ENCODE peak calls at places on chromosomes 11 and 22, in seven cellular contexts. A is AG09309; G is SHP77; W is AG04450; F is stimulated activated CD8-positive, alpha-beta memory T cell treated with anti-CD3 and anti-CD28 coated beads, Interleukin-4, amount 100 ng/mL, for 4 hours; B is iris pigment epithelial cell; Y is ascending aorta. Q is an unnamed sample.

GRCh38 chr22:46027219-46028068 is 50.5 kb upstream of the WNT7B start:
- DNase-seq in A (no peak), G (no peak), W (no peak), F (no peak), B (no peak), Y (peak), Q (peak)

GRCh38 chr11:6443269-6444003 is 2.6 kb upstream of the HPX start:
- DNase-seq in A (no peak), G (peak), W (no peak), F (peak), B (peak), Y (no peak), Q (peak)

GRCh38 chr11:133902506-133902905 is 54.3 kb downstream of the IGSF9B start:
- DNase-seq in A (no peak), G (no peak), W (no peak), F (no peak), B (no peak), Y (no peak), Q (no peak)

GRCh38 chr22:45206233-45206632 is 34.5 kb downstream of the KIAA0930 start:
- DNase-seq in A (no peak), G (no peak), W (no peak), F (no peak), B (no peak), Y (no peak), Q (no peak)

GRCh38 chr22:30882974-30883533 is 85.5 kb downstream of the MORC2 start:
- DNase-seq in A (no peak), G (no peak), W (no peak), F (no peak), B (no peak), Y (no peak), Q (no peak)

GRCh38 chr22:42132457-42132856 is 1.8 kb upstream of the CYP2D6 start:
- DNase-seq in A (no peak), G (no peak), W (no peak), F (no peak), B (no peak), Y (no peak), Q (no peak)

GRCh38 chr11:66302656-66303055 is 11.0 kb downstream of the TMEM151A start:
- DNase-seq in A (no peak), G (no peak), W (no peak), F (no peak), B (no peak), Y (no peak), Q (no peak)

GRCh38 chr22:46657655-46657953 is 37.4 kb downstream of the GRAMD4 start:
- DNase-seq in A (no peak), G (no peak), W (no peak), F (no peak), B (no peak), Y (no peak), Q (no peak)

GRCh38 chr11:16982256-16982671 is 31.9 kb downstream of the PLEKHA7 start:
- DNase-seq in A (no peak), G (no peak), W (no peak), F (no peak), B (no peak), Y (no peak), Q (no peak)

GRCh38 chr11:131816046-131816445 is 445.6 kb downstream of the NTM start:
- DNase-seq in A (no peak), G (no peak), W (no peak), F (no peak), B (peak), Y (no peak), Q (no peak)

Q was measured in posterior cingulate gyrus.